ENCODE peak calls at places on chromosomes 5 and 9, in five cellular contexts. One of them, this sample, is unnamed.
A peak's percentile ranks its signal among the peaks of the same experiment; 100 is the strongest.

GRCh38 chr5:72108200-72109050 is 1.1 kb downstream of the MAP1B start:
- DNase-seq in adrenal gland: peak; percentile 66
- DNase-seq in foreskin fibroblast: peak; percentile 90
- DNase-seq in WTC11: peak; percentile 85
- DNase-seq in fibroblast of the aortic adventitia: peak; percentile 67
- DNase-seq in this sample: peak; percentile 88

GRCh38 chr5:124139995-124140394 is 606.4 kb downstream of the ZNF608 start:
- DNase-seq in adrenal gland: no peak
- DNase-seq in foreskin fibroblast: no peak
- DNase-seq in WTC11: no peak
- DNase-seq in fibroblast of the aortic adventitia: no peak
- DNase-seq in this sample: no peak

GRCh38 chr9:131673068-131673467 is 66.8 kb downstream of the RAPGEF1 start:
- DNase-seq in adrenal gland: no peak
- DNase-seq in foreskin fibroblast: no peak
- DNase-seq in WTC11: no peak
- DNase-seq in fibroblast of the aortic adventitia: no peak
- DNase-seq in this sample: no peak

GRCh38 chr9:88173378-88173999 is 35.2 kb upstream of the SPATA31C2 start:
- DNase-seq in adrenal gland: no peak
- DNase-seq in foreskin fibroblast: peak; percentile 63
- DNase-seq in WTC11: peak; percentile 66
- DNase-seq in fibroblast of the aortic adventitia: peak; percentile 70
- DNase-seq in this sample: no peak

GRCh38 chr5:170439944-170440269 is 50.7 kb upstream of the KCNMB1 start:
- DNase-seq in adrenal gland: no peak
- DNase-seq in foreskin fibroblast: no peak
- DNase-seq in WTC11: no peak
- DNase-seq in fibroblast of the aortic adventitia: no peak
- DNase-seq in this sample: no peak

GRCh38 chr9:112038017-112038408 is 137.1 kb downstream of the SUSD1 start:
- DNase-seq in adrenal gland: no peak
- DNase-seq in foreskin fibroblast: no peak
- DNase-seq in WTC11: no peak
- DNase-seq in fibroblast of the aortic adventitia: no peak
- DNase-seq in this sample: no peak

GRCh38 chr9:111118256-111118950 is 80.1 kb upstream of the LPAR1 start:
- DNase-seq in adrenal gland: no peak
- DNase-seq in foreskin fibroblast: peak; percentile 88
- DNase-seq in WTC11: no peak
- DNase-seq in fibroblast of the aortic adventitia: peak; percentile 45
- DNase-seq in this sample: no peak

GRCh38 chr9:136815422-136815782 is 7.7 kb downstream of the RABL6 start:
- DNase-seq in adrenal gland: no peak
- DNase-seq in foreskin fibroblast: no peak
- DNase-seq in WTC11: no peak
- DNase-seq in fibroblast of the aortic adventitia: no peak
- DNase-seq in this sample: no peak

GRCh38 chr9:76904661-76905457 is 1.1 kb downstream of the PRUNE2 start:
- DNase-seq in adrenal gland: no peak
- DNase-seq in foreskin fibroblast: peak; percentile 28
- DNase-seq in WTC11: no peak
- DNase-seq in fibroblast of the aortic adventitia: no peak
- DNase-seq in this sample: no peak

GRCh38 chr5:158770506-158770905 is 329.2 kb downstream of the EBF1 start:
- DNase-seq in adrenal gland: no peak
- DNase-seq in foreskin fibroblast: no peak
- DNase-seq in WTC11: peak; percentile 45
- DNase-seq in fibroblast of the aortic adventitia: peak; percentile 56
- DNase-seq in this sample: no peak

GRCh38 chr5:114305402-114306207 is 56.3 kb upstream of the KCNN2 start:
- DNase-seq in adrenal gland: no peak
- DNase-seq in foreskin fibroblast: peak; percentile 75
- DNase-seq in WTC11: no peak
- DNase-seq in fibroblast of the aortic adventitia: peak; percentile 5
- DNase-seq in this sample: no peak

GRCh38 chr9:90309809-90310522 is 332.7 kb downstream of the DIRAS2 start:
- DNase-seq in adrenal gland: no peak
- DNase-seq in foreskin fibroblast: no peak
- DNase-seq in WTC11: no peak
- DNase-seq in fibroblast of the aortic adventitia: no peak
- DNase-seq in this sample: no peak

GRCh38 chr5:75012748-75013147 is 39.6 kb downstream of the GCNT4 start:
- DNase-seq in adrenal gland: no peak
- DNase-seq in foreskin fibroblast: no peak
- DNase-seq in WTC11: no peak
- DNase-seq in fibroblast of the aortic adventitia: no peak
- DNase-seq in this sample: no peak

GRCh38 chr5:132224721-132225120 is 2.9 kb downstream of the P4HA2 start:
- DNase-seq in adrenal gland: peak; percentile 6
- DNase-seq in foreskin fibroblast: peak; percentile 72
- DNase-seq in WTC11: no peak
- DNase-seq in fibroblast of the aortic adventitia: no peak
- DNase-seq in this sample: no peak

GRCh38 chr5:57066921-57067914 is 106.6 kb upstream of the GPBP1 start:
- DNase-seq in adrenal gland: no peak
- DNase-seq in foreskin fibroblast: peak; percentile 7
- DNase-seq in WTC11: no peak
- DNase-seq in fibroblast of the aortic adventitia: peak; percentile 19
- DNase-seq in this sample: no peak

GRCh38 chr9:120886490-120886967 is 9.5 kb upstream of the PHF19 start:
- DNase-seq in adrenal gland: no peak
- DNase-seq in foreskin fibroblast: peak; percentile 88
- DNase-seq in WTC11: no peak
- DNase-seq in fibroblast of the aortic adventitia: peak; percentile 91
- DNase-seq in this sample: no peak

GRCh38 chr5:78779771-78780616 is 131.4 kb upstream of the LHFPL2 start:
- DNase-seq in adrenal gland: no peak
- DNase-seq in foreskin fibroblast: peak; percentile 87
- DNase-seq in WTC11: no peak
- DNase-seq in fibroblast of the aortic adventitia: peak; percentile 98
- DNase-seq in this sample: no peak

GRCh38 chr5:130321931-130322330 is 417.7 kb downstream of the CHSY3 start:
- DNase-seq in adrenal gland: no peak
- DNase-seq in foreskin fibroblast: no peak
- DNase-seq in WTC11: no peak
- DNase-seq in fibroblast of the aortic adventitia: no peak
- DNase-seq in this sample: no peak

GRCh38 chr9:123208626-123209174 is 59.7 kb downstream of the STRBP start:
- DNase-seq in adrenal gland: no peak
- DNase-seq in foreskin fibroblast: no peak
- DNase-seq in WTC11: no peak
- DNase-seq in fibroblast of the aortic adventitia: no peak
- DNase-seq in this sample: no peak

GRCh38 chr5:132471944-132472343 is 18.6 kb downstream of the IRF1 start:
- DNase-seq in adrenal gland: peak; percentile 2
- DNase-seq in foreskin fibroblast: no peak
- DNase-seq in WTC11: no peak
- DNase-seq in fibroblast of the aortic adventitia: no peak
- DNase-seq in this sample: no peak

GRCh38 chr5:97087138-97087537 is 55.3 kb downstream of the LIX1 start:
- DNase-seq in adrenal gland: no peak
- DNase-seq in foreskin fibroblast: peak; percentile 31
- DNase-seq in WTC11: no peak
- DNase-seq in fibroblast of the aortic adventitia: no peak
- DNase-seq in this sample: no peak

GRCh38 chr9:108850293-108850897 is 5.4 kb downstream of the ACTL7B start:
- DNase-seq in adrenal gland: no peak
- DNase-seq in foreskin fibroblast: peak; percentile 61
- DNase-seq in WTC11: no peak
- DNase-seq in fibroblast of the aortic adventitia: peak; percentile 35
- DNase-seq in this sample: no peak

GRCh38 chr9:16203735-16204573 is 651.1 kb downstream of the CCDC171 start:
- DNase-seq in adrenal gland: no peak
- DNase-seq in foreskin fibroblast: no peak
- DNase-seq in WTC11: no peak
- DNase-seq in fibroblast of the aortic adventitia: no peak
- DNase-seq in this sample: no peak

GRCh38 chr9:116318463-116319271 is 165.1 kb downstream of the PAPPA start:
- DNase-seq in adrenal gland: no peak
- DNase-seq in foreskin fibroblast: peak; percentile 93
- DNase-seq in WTC11: no peak
- DNase-seq in fibroblast of the aortic adventitia: peak; percentile 72
- DNase-seq in this sample: no peak

GRCh38 chr5:57405984-57406383 is 76.6 kb downstream of the ACTBL2 start:
- DNase-seq in adrenal gland: no peak
- DNase-seq in foreskin fibroblast: no peak
- DNase-seq in WTC11: no peak
- DNase-seq in fibroblast of the aortic adventitia: peak; percentile 89
- DNase-seq in this sample: no peak

GRCh38 chr9:107636596-107637405 is 147.2 kb upstream of the KLF4 start:
- DNase-seq in adrenal gland: no peak
- DNase-seq in foreskin fibroblast: peak; percentile 44
- DNase-seq in WTC11: no peak
- DNase-seq in fibroblast of the aortic adventitia: peak; percentile 65
- DNase-seq in this sample: no peak

GRCh38 chr9:134391319-134392231 is 65.3 kb downstream of the RXRA start:
- DNase-seq in adrenal gland: no peak
- DNase-seq in foreskin fibroblast: no peak
- DNase-seq in WTC11: no peak
- DNase-seq in fibroblast of the aortic adventitia: no peak
- DNase-seq in this sample: no peak

GRCh38 chr5:79193643-79194042 is 42.3 kb upstream of the JMY start:
- DNase-seq in adrenal gland: peak; percentile 45
- DNase-seq in foreskin fibroblast: peak; percentile 56
- DNase-seq in WTC11: no peak
- DNase-seq in fibroblast of the aortic adventitia: peak; percentile 20
- DNase-seq in this sample: no peak

GRCh38 chr5:149915392-149916260 is 29.0 kb downstream of the PDE6A start:
- DNase-seq in adrenal gland: no peak
- DNase-seq in foreskin fibroblast: no peak
- DNase-seq in WTC11: no peak
- DNase-seq in fibroblast of the aortic adventitia: no peak
- DNase-seq in this sample: no peak

GRCh38 chr9:116337015-116337414 is 183.4 kb downstream of the PAPPA start:
- DNase-seq in adrenal gland: no peak
- DNase-seq in foreskin fibroblast: peak; percentile 80
- DNase-seq in WTC11: no peak
- DNase-seq in fibroblast of the aortic adventitia: peak; percentile 53
- DNase-seq in this sample: no peak

GRCh38 chr5:111901303-111901702 is 144.3 kb upstream of the NREP start:
- DNase-seq in adrenal gland: no peak
- DNase-seq in foreskin fibroblast: no peak
- DNase-seq in WTC11: no peak
- DNase-seq in fibroblast of the aortic adventitia: no peak
- DNase-seq in this sample: no peak

GRCh38 chr5:6291961-6292360 is 86.4 kb downstream of the MED10 start:
- DNase-seq in adrenal gland: no peak
- DNase-seq in foreskin fibroblast: no peak
- DNase-seq in WTC11: no peak
- DNase-seq in fibroblast of the aortic adventitia: peak; percentile 7
- DNase-seq in this sample: no peak

GRCh38 chr5:54823006-54823405 is 162.4 kb downstream of the ESM1 start:
- DNase-seq in adrenal gland: no peak
- DNase-seq in foreskin fibroblast: peak; percentile 34
- DNase-seq in WTC11: no peak
- DNase-seq in fibroblast of the aortic adventitia: no peak
- DNase-seq in this sample: no peak

GRCh38 chr5:111158105-111158744 is 66.0 kb upstream of the CAMK4 start:
- DNase-seq in adrenal gland: peak; percentile 66
- DNase-seq in foreskin fibroblast: peak; percentile 92
- DNase-seq in WTC11: peak; percentile 81
- DNase-seq in fibroblast of the aortic adventitia: peak; percentile 89
- DNase-seq in this sample: peak; percentile 87

GRCh38 chr5:18653216-18653752 is 1019.0 kb downstream of the TAF11L14 start:
- DNase-seq in adrenal gland: no peak
- DNase-seq in foreskin fibroblast: no peak
- DNase-seq in WTC11: no peak
- DNase-seq in fibroblast of the aortic adventitia: no peak
- DNase-seq in this sample: no peak

GRCh38 chr9:124855944-124856773 is 2.9 kb downstream of the WDR38 start:
- DNase-seq in adrenal gland: peak; percentile 53
- DNase-seq in foreskin fibroblast: peak; percentile 66
- DNase-seq in WTC11: peak; percentile 79
- DNase-seq in fibroblast of the aortic adventitia: no peak
- DNase-seq in this sample: no peak
- TF ChIP-seq CTCF in adrenal gland: no peak
- TF ChIP-seq CTCF in foreskin fibroblast: peak; percentile 31
- TF ChIP-seq CTCF in WTC11: peak; percentile 18
- TF ChIP-seq CTCF in fibroblast of the aortic adventitia: peak; percentile 42
- TF ChIP-seq CTCF in this sample: peak; percentile 48

DNA sequence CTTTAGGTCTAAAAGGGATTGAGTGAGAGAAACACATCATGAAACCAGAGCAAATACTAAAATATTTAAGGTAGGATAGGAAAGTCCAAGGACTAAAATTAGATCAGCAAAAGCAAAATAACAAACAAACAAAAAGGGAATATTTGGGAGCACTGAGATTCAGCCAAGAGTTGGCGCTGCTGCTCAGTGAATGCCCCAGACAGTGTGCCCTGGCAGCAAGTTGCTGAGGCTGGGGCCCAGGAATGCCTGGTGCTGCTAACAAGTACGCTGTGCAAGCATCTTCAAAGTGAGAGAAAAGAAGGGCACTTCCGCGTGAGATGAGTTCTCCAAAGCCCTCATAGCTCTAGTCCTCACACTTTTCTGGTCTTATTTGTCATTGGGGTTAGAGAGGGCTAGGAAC is 603.3 kb downstream of the EFNA5 start:
- DNase-seq in adrenal gland: no peak
- DNase-seq in foreskin fibroblast: peak; percentile 7
- DNase-seq in WTC11: peak; percentile 23
- DNase-seq in fibroblast of the aortic adventitia: no peak
- DNase-seq in this sample: no peak
- TF ChIP-seq CTCF in adrenal gland: no peak
- TF ChIP-seq CTCF in foreskin fibroblast: no peak
- TF ChIP-seq CTCF in WTC11: no peak
- TF ChIP-seq CTCF in fibroblast of the aortic adventitia: no peak
- TF ChIP-seq CTCF in this sample: no peak

GRCh38 chr9:36597412-36598178 is 24.9 kb downstream of the MELK start:
- DNase-seq in adrenal gland: peak; percentile 33
- DNase-seq in foreskin fibroblast: peak; percentile 79
- DNase-seq in WTC11: no peak
- DNase-seq in fibroblast of the aortic adventitia: peak; percentile 80
- DNase-seq in this sample: no peak
- TF ChIP-seq CTCF in adrenal gland: peak; percentile 93
- TF ChIP-seq CTCF in foreskin fibroblast: peak; percentile 75
- TF ChIP-seq CTCF in WTC11: peak; percentile 14
- TF ChIP-seq CTCF in fibroblast of the aortic adventitia: peak; percentile 92
- TF ChIP-seq CTCF in this sample: peak; percentile 65

GRCh38 chr5:60685028-60685427 is 14.9 kb downstream of the DEPDC1B start:
- DNase-seq in adrenal gland: no peak
- DNase-seq in foreskin fibroblast: no peak
- DNase-seq in WTC11: no peak
- DNase-seq in fibroblast of the aortic adventitia: no peak
- DNase-seq in this sample: no peak

GRCh38 chr5:60688980-60689379 is 11.0 kb downstream of the DEPDC1B start:
- DNase-seq in adrenal gland: no peak
- DNase-seq in foreskin fibroblast: no peak
- DNase-seq in WTC11: no peak
- DNase-seq in fibroblast of the aortic adventitia: no peak
- DNase-seq in this sample: no peak

GRCh38 chr5:60686164-60686563 is 13.8 kb downstream of the DEPDC1B start:
- DNase-seq in adrenal gland: no peak
- DNase-seq in foreskin fibroblast: no peak
- DNase-seq in WTC11: no peak
- DNase-seq in fibroblast of the aortic adventitia: no peak
- DNase-seq in this sample: no peak

GRCh38 chr5:60687927-60688720 is 11.8 kb downstream of the DEPDC1B start:
- DNase-seq in adrenal gland: peak; percentile 14
- DNase-seq in foreskin fibroblast: peak; percentile 64
- DNase-seq in WTC11: no peak
- DNase-seq in fibroblast of the aortic adventitia: peak; percentile 61
- DNase-seq in this sample: no peak

GRCh38 chr5:60685700-60686099 is 14.3 kb downstream of the DEPDC1B start:
- DNase-seq in adrenal gland: no peak
- DNase-seq in foreskin fibroblast: no peak
- DNase-seq in WTC11: no peak
- DNase-seq in fibroblast of the aortic adventitia: no peak
- DNase-seq in this sample: no peak
- TF ChIP-seq CTCF in adrenal gland: no peak
- TF ChIP-seq CTCF in foreskin fibroblast: no peak
- TF ChIP-seq CTCF in WTC11: no peak
- TF ChIP-seq CTCF in fibroblast of the aortic adventitia: no peak
- TF ChIP-seq CTCF in this sample: no peak